ENCODE peak calls at places on chromosomes 2 and 18, in eight cellular contexts. J is HCT116; B is foreskin fibroblast; N is activated CD8-positive, alpha-beta T cell treated with anti-CD3 and anti-CD28 coated beads for 36 hours; U is activated B cell treated with CpG ODN at 0.5 μM for 24 hours; Y is neural progenitor cell; Q is Calu3; M is OCI-LY7. C is an unnamed sample.

GRCh38 chr18:53764086-53764485 is 460.4 kb downstream of the MBD2 start:
- DNase-seq in J (no peak), B (no peak), N (no peak), U (no peak), Y (no peak), Q (no peak), M (no peak), C (no peak)

GRCh38 chr2:20353597-20353996 is 3.0 kb upstream of the PUM2 start:
- DNase-seq in J (no peak), B (no peak), N (no peak), U (no peak), Y (no peak), Q (no peak), M (no peak), C (no peak)

GRCh38 chr2:39642054-39642742 is 23.5 kb upstream of the TMEM178A start:
- DNase-seq in J (peak; percentile 13), B (peak; percentile 93), N (no peak), U (no peak), Y (peak; percentile 13), Q (peak; percentile 69), M (no peak), C (no peak)

GRCh38 chr2:15708865-15709820 is 117.5 kb downstream of the DDX1 start:
- DNase-seq in J (no peak), B (no peak), N (no peak), U (no peak), Y (no peak), Q (no peak), M (no peak), C (no peak)

GRCh38 chr18:22136395-22136794 is 33.0 kb upstream of the GATA6 start:
- DNase-seq in J (no peak), B (no peak), N (no peak), U (no peak), Y (no peak), Q (no peak), M (no peak), C (no peak)

GRCh38 chr18:25862881-25863600 is 227.4 kb downstream of the SS18 start:
- DNase-seq in J (no peak), B (peak; percentile 7), N (no peak), U (no peak), Y (no peak), Q (no peak), M (no peak), C (no peak)

GRCh38 chr2:60463249-60463648 is 90.2 kb downstream of the BCL11A start:
- DNase-seq in J (no peak), B (peak; percentile 62), N (no peak), U (no peak), Y (no peak), Q (no peak), M (no peak), C (no peak)

GRCh38 chr2:182416191-182416590 is 10.6 kb downstream of the PDE1A start:
- DNase-seq in J (no peak), B (no peak), N (no peak), U (no peak), Y (no peak), Q (no peak), M (no peak), C (no peak)

GRCh38 chr2:214011676-214012075 is 399.2 kb upstream of the VWC2L start:
- DNase-seq in J (no peak), B (no peak), N (no peak), U (no peak), Y (no peak), Q (no peak), M (no peak), C (no peak)

GRCh38 chr2:99081886-99082285 is 59.6 kb upstream of the C2orf15 start:
- DNase-seq in J (no peak), B (no peak), N (no peak), U (no peak), Y (no peak), Q (no peak), M (no peak), C (no peak)

GRCh38 chr2:211376410-211376809 is 820.0 kb downstream of the CPS1 start:
- DNase-seq in J (no peak), B (no peak), N (no peak), U (no peak), Y (no peak), Q (no peak), M (no peak), C (no peak)

GRCh38 chr2:149125031-149125725 is 86.7 kb downstream of the LYPD6B start:
- DNase-seq in J (no peak), B (no peak), N (no peak), U (no peak), Y (peak; percentile 73), Q (peak; percentile 15), M (no peak), C (no peak)

GRCh38 chr2:231917280-231918088 is 8.7 kb downstream of the NPPC start:
- DNase-seq in J (no peak), B (no peak), N (no peak), U (no peak), Y (peak; percentile 31), Q (no peak), M (no peak), C (no peak)

GRCh38 chr2:132521321-132521720 is 104.7 kb downstream of the GPR39 start:
- DNase-seq in J (no peak), B (peak; percentile 20), N (no peak), U (no peak), Y (no peak), Q (no peak), M (no peak), C (no peak)

GRCh38 chr2:98568161-98568956 is 40.0 kb downstream of the COA5 start:
- DNase-seq in J (no peak), B (peak; percentile 64), N (no peak), U (no peak), Y (no peak), Q (no peak), M (no peak), C (no peak)

GRCh38 chr2:199659207-199659606 is 191.8 kb downstream of the FTCDNL1 start:
- DNase-seq in J (no peak), B (peak; percentile 47), N (peak; percentile 17), U (no peak), Y (peak; percentile 89), Q (no peak), M (no peak), C (no peak)

GRCh38 chr2:190235101-190235500 is 84.5 kb downstream of the HIBCH start:
- DNase-seq in J (no peak), B (peak; percentile 60), N (no peak), U (no peak), Y (no peak), Q (no peak), M (no peak), C (no peak)

GRCh38 chr2:166106431-166107015 is 21.3 kb downstream of the SCN1A start:
- DNase-seq in J (no peak), B (peak; percentile 44), N (no peak), U (no peak), Y (peak; percentile 63), Q (no peak), M (peak; percentile 17), C (no peak)
- TF ChIP-seq CTCF in J (no peak), B (no peak), N (no peak), U (no peak), Y (peak; percentile 74), Q (no peak), M (peak; percentile 55), C (peak; percentile 81)

GRCh38 chr2:48569433-48569832 is 39.5 kb downstream of the STON1 start:
- DNase-seq in J (no peak), B (no peak), N (no peak), U (no peak), Y (no peak), Q (no peak), M (no peak), C (no peak)

GRCh38 chr2:48562281-48562680 is 32.3 kb downstream of the STON1 start:
- DNase-seq in J (no peak), B (no peak), N (no peak), U (no peak), Y (no peak), Q (no peak), M (no peak), C (no peak)

GRCh38 chr2:48567671-48568070 is 37.7 kb downstream of the STON1 start:
- DNase-seq in J (no peak), B (no peak), N (no peak), U (no peak), Y (no peak), Q (no peak), M (no peak), C (no peak)

GRCh38 chr2:48568551-48568950 is 38.6 kb downstream of the STON1 start:
- DNase-seq in J (no peak), B (no peak), N (no peak), U (no peak), Y (no peak), Q (no peak), M (no peak), C (no peak)

GRCh38 chr2:48566582-48566981 is 36.6 kb downstream of the STON1 start:
- DNase-seq in J (no peak), B (peak; percentile 75), N (no peak), U (no peak), Y (peak; percentile 35), Q (no peak), M (no peak), C (no peak)
- TF ChIP-seq CTCF in J (no peak), B (peak; percentile 39), N (no peak), U (no peak), Y (peak; percentile 48), Q (no peak), M (no peak), C (no peak)

GRCh38 chr2:27085670-27086089 is 892 bp upstream of the KHK start:
- DNase-seq in J (no peak), B (peak; percentile 91), N (peak; percentile 55), U (no peak), Y (peak; percentile 81), Q (peak; percentile 61), M (no peak), C (peak; percentile 69)
- TF ChIP-seq CTCF in J (no peak), B (peak; percentile 54), N (no peak), U (no peak), Y (peak; percentile 51), Q (no peak), M (no peak), C (peak; percentile 52)

GRCh38 chr2:206383669-206384068 is 59.7 kb upstream of the ADAM23 start:
- DNase-seq in J (no peak), B (no peak), N (no peak), U (no peak), Y (no peak), Q (no peak), M (no peak), C (no peak)

GRCh38 chr2:206379321-206379720 is 64.0 kb upstream of the ADAM23 start:
- DNase-seq in J (no peak), B (no peak), N (no peak), U (no peak), Y (no peak), Q (no peak), M (no peak), C (no peak)

GRCh38 chr2:206381881-206382280 is 61.5 kb upstream of the ADAM23 start:
- DNase-seq in J (no peak), B (no peak), N (no peak), U (no peak), Y (no peak), Q (no peak), M (no peak), C (no peak)

GRCh38 chr2:206375956-206376355 is 67.4 kb upstream of the ADAM23 start:
- DNase-seq in J (no peak), B (no peak), N (no peak), U (no peak), Y (no peak), Q (no peak), M (no peak), C (no peak)

DNA sequence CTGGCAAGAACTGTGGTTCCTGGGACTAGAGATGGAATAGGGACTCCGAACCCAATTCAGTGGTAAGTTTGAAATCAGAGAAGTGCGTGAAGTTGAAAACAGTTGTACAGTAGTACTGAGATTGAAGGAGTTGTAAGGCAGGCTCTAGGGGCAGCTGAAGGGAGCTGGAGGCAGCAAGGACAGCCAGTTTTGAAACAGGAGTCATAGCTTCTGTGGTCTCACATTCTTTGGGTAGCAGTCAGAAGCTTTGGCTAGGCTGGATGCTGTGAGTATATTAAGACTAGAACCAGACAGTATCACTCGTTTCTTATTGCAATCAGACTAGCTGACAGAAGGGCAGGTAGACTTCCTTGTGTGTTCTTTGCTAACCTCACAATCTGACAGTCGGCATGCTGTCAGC is 64.5 kb upstream of the ADAM23 start:
- DNase-seq in J (no peak), B (no peak), N (no peak), U (no peak), Y (no peak), Q (no peak), M (no peak), C (no peak)
- TF ChIP-seq CTCF in J (no peak), B (no peak), N (no peak), U (no peak), Y (no peak), Q (no peak), M (no peak), C (no peak)

C was measured in D721Med.